ENCODE peak calls at places on chromosomes 4 and X, in ten cellular contexts. N is CD4-positive, alpha-beta T cell; E is AG08396; Q is fibroblast of the aortic adventitia; M is Kasumi-1; Z is endothelial cell of umbilical vein; W is AG04450; D is GM23248; S is esophagus muscularis mucosa; B is HCEC 1CT. J is an unnamed sample.
A peak's percentile ranks its signal among the peaks of the same experiment; 100 is the strongest.

GRCh38 chrX:53294024-53294648 is 12.8 kb upstream of the IQSEC2 start:
- DNase-seq in W (no peak), E (no peak), Z (peak; percentile 3), B (peak; percentile 15), M (peak; percentile 57), Q (peak; percentile 11), N (no peak), D (peak; percentile 14), S (no peak), J (peak; percentile 6)

GRCh38 chr4:38902695-38903094 is 35.1 kb downstream of the FAM114A1 start:
- DNase-seq in N (no peak), W (no peak), Z (peak; percentile 35), B (peak; percentile 26), D (peak; percentile 38), S (no peak), E (no peak), M (peak; percentile 77), Q (peak; percentile 39), J (no peak)

GRCh38 chrX:45710081-45710801 is 509.6 kb upstream of the DIPK2B start:
- DNase-seq in W (peak; percentile 76), M (peak; percentile 3), E (peak; percentile 57), S (no peak), Z (peak; percentile 76), B (peak; percentile 96), N (no peak), D (peak; percentile 90), Q (peak; percentile 84), J (no peak)

GRCh38 chr4:2044542-2045517 is 14.3 kb upstream of the NAT8L start:
- DNase-seq in E (peak; percentile 12), N (no peak), Q (no peak), B (no peak), M (no peak), Z (no peak), S (no peak), W (no peak), D (no peak), J (peak; percentile 68)

GRCh38 chr4:123994917-123995316 is 598.3 kb downstream of the SPRY1 start:
- DNase-seq in S (no peak), Z (no peak), Q (no peak), D (peak; percentile 8), B (peak; percentile 7), E (no peak), N (no peak), M (peak; percentile 4), W (no peak), J (no peak)

GRCh38 chr4:73573794-73574528 is 46.3 kb downstream of the RASSF6 start:
- DNase-seq in Z (peak; percentile 73), W (peak; percentile 75), N (no peak), E (peak; percentile 43), M (peak; percentile 84), Q (peak; percentile 91), S (no peak), D (peak; percentile 74), B (peak; percentile 44), J (peak; percentile 53)

GRCh38 chrX:139750390-139750789 is 42.4 kb upstream of the MCF2 start:
- DNase-seq in M (no peak), B (peak; percentile 16), N (no peak), Z (no peak), W (no peak), S (no peak), Q (no peak), D (peak; percentile 4), E (no peak), J (no peak)

GRCh38 chrX:13110427-13111324 is 66.3 kb upstream of the FAM9C start:
- DNase-seq in Q (peak; percentile 99), B (peak; percentile 85), Z (peak; percentile 89), E (peak; percentile 21), W (no peak), D (peak; percentile 85), M (peak; percentile 4), S (no peak), N (no peak), J (peak; percentile 80)

GRCh38 chrX:153600032-153600373 is 1.1 kb upstream of the CCNQ start:
- DNase-seq in D (peak; percentile 27), S (no peak), M (peak; percentile 36), N (no peak), Z (no peak), E (no peak), W (no peak), Q (peak; percentile 9), B (no peak), J (no peak)

GRCh38 chr4:105194328-105195231 is 47.9 kb downstream of the TET2 start:
- DNase-seq in B (peak; percentile 51), Q (peak; percentile 29), S (no peak), M (no peak), D (peak; percentile 54), W (no peak), N (no peak), E (no peak), Z (peak; percentile 63), J (no peak)

GRCh38 chr4:1366371-1367229 is 19.6 kb downstream of the UVSSA start:
- DNase-seq in E (no peak), B (no peak), D (no peak), N (no peak), Z (no peak), W (no peak), S (no peak), Q (no peak), M (no peak), J (peak; percentile 65)

GRCh38 chr4:18722748-18723191 is 701.2 kb upstream of the LCORL start:
- DNase-seq in W (no peak), Q (no peak), E (no peak), M (no peak), B (no peak), N (no peak), S (no peak), D (no peak), Z (no peak), J (no peak)

GRCh38 chr4:7238300-7238960 is 46.1 kb downstream of the SORCS2 start:
- DNase-seq in M (no peak), E (no peak), Q (no peak), Z (no peak), B (no peak), N (no peak), W (no peak), S (no peak), D (no peak), J (peak; percentile 59)

GRCh38 chr4:185775792-185776555 is 36.0 kb downstream of the SORBS2 start:
- DNase-seq in D (peak; percentile 55), B (no peak), S (no peak), N (no peak), Z (no peak), E (no peak), M (no peak), Q (no peak), W (no peak), J (no peak)

GRCh38 chr4:94403735-94404134 is 48.0 kb upstream of the PDLIM5 start:
- DNase-seq in B (no peak), N (no peak), S (no peak), D (no peak), E (no peak), M (no peak), Z (no peak), W (no peak), Q (peak; percentile 41), J (no peak)

GRCh38 chrX:66046612-66047235 is 6.8 kb upstream of the VSIG4 start:
- DNase-seq in Z (no peak), E (no peak), W (no peak), B (no peak), Q (no peak), S (no peak), N (no peak), D (peak; percentile 0), M (peak; percentile 66), J (no peak)

GRCh38 chrX:56947695-56948094 is 47.6 kb downstream of the SPIN3 start:
- DNase-seq in N (no peak), E (no peak), S (no peak), Q (peak; percentile 32), Z (no peak), B (peak; percentile 1), W (no peak), M (no peak), D (peak; percentile 65), J (no peak)

GRCh38 chrX:119477812-119478232 is 9.6 kb downstream of the SLC25A5 start:
- DNase-seq in D (peak; percentile 87), S (no peak), Q (peak; percentile 89), N (no peak), Z (no peak), M (no peak), B (peak; percentile 75), E (peak; percentile 70), W (no peak), J (no peak)

GRCh38 chr4:945274-946102 is 13.2 kb downstream of the TMEM175 start:
- DNase-seq in D (no peak), E (no peak), Q (no peak), Z (no peak), N (no peak), S (no peak), W (no peak), B (no peak), M (no peak), J (peak; percentile 46)

GRCh38 chr4:39514888-39515401 is 12.3 kb downstream of the UGDH start:
- DNase-seq in Z (no peak), M (no peak), S (no peak), D (peak; percentile 38), W (no peak), E (no peak), N (no peak), B (peak; percentile 46), Q (no peak), J (no peak)

GRCh38 chr4:40954119-40954668 is 204.4 kb downstream of the NSUN7 start:
- DNase-seq in E (no peak), S (peak; percentile 62), Q (no peak), M (peak; percentile 16), N (no peak), W (no peak), B (no peak), D (no peak), Z (no peak), J (no peak)

GRCh38 chr4:121326580-121326979 is 54.2 kb downstream of the QRFPR start:
- DNase-seq in N (no peak), B (no peak), S (no peak), Z (no peak), M (no peak), W (no peak), E (no peak), Q (no peak), D (no peak), J (no peak)

GRCh38 chr4:19936471-19936870 is 315.2 kb upstream of the SLIT2 start:
- DNase-seq in D (peak; percentile 89), S (no peak), W (peak; percentile 63), M (peak; percentile 18), Z (no peak), E (peak; percentile 43), B (peak; percentile 63), Q (peak; percentile 64), N (no peak), J (no peak)

GRCh38 chrX:71198066-71198465 is 25.0 kb upstream of the GJB1 start:
- DNase-seq in B (no peak), E (no peak), N (no peak), Z (no peak), Q (no peak), S (no peak), D (no peak), M (peak; percentile 67), W (no peak), J (no peak)

GRCh38 chrX:39889704-39890103 is 208.1 kb downstream of the BCOR start:
- DNase-seq in B (no peak), N (no peak), Q (no peak), D (no peak), M (no peak), W (no peak), S (no peak), E (no peak), Z (no peak), J (no peak)

GRCh38 chr4:108611360-108611759 is 9.0 kb upstream of the RPL34 start:
- DNase-seq in N (no peak), Q (peak; percentile 32), M (no peak), E (no peak), B (peak; percentile 19), W (no peak), D (peak; percentile 60), S (no peak), Z (no peak), J (no peak)

GRCh38 chr4:89562715-89563114 is 255.1 kb upstream of the GPRIN3 start:
- DNase-seq in D (no peak), W (no peak), S (no peak), Q (no peak), B (peak; percentile 58), Z (no peak), M (no peak), N (no peak), E (no peak), J (no peak)

GRCh38 chr4:33850503-33850902 is 2393.8 kb downstream of the ARAP2 start:
- DNase-seq in W (no peak), Q (no peak), B (no peak), D (no peak), N (no peak), E (no peak), Z (no peak), M (peak; percentile 18), S (no peak), J (no peak)

J was measured in kidney.